ENCODE peak calls at places on chromosomes 12 and 14, in six cellular contexts. X, Y, R, E, N and F are unnamed samples.

GRCh38 chr12:6562881-6563280 is 5.2 kb downstream of the NOP2 start:
- DNase-seq in N (no peak), Y (no peak), R (no peak), E (no peak), X (no peak), F (no peak)

GRCh38 chr12:114744696-114745095 is 60.7 kb upstream of the TBX3 start:
- DNase-seq in Y (no peak), X (peak; percentile 93), N (no peak), R (no peak), E (no peak), F (no peak)

GRCh38 chr14:51370758-51371386 is 130.8 kb downstream of the TMX1 start:
- DNase-seq in R (no peak), Y (no peak), N (no peak), X (no peak), E (no peak), F (no peak)

GRCh38 chr12:52056801-52057613 is 5.8 kb downstream of the NR4A1 start:
- DNase-seq in R (no peak), Y (no peak), E (peak; percentile 44), N (no peak), X (peak; percentile 54), F (no peak)

GRCh38 chr12:41205070-41205715 is 17.1 kb downstream of the PDZRN4 start:
- DNase-seq in E (no peak), X (no peak), Y (no peak), N (no peak), R (no peak), F (peak; percentile 35)

GRCh38 chr14:21018286-21018685 is 6.6 kb downstream of the NDRG2 start:
- DNase-seq in N (no peak), R (no peak), Y (no peak), E (no peak), X (no peak), F (no peak)

GRCh38 chr14:102111101-102111500 is 24.3 kb upstream of the HSP90AA1 start:
- DNase-seq in X (no peak), E (no peak), Y (no peak), R (no peak), N (no peak), F (no peak)

GRCh38 chr12:39235990-39236767 is 206.7 kb downstream of the KIF21A start:
- DNase-seq in N (no peak), X (no peak), E (no peak), R (no peak), Y (no peak), F (no peak)

GRCh38 chr14:68941820-68942219 is 37.3 kb downstream of the ACTN1 start:
- DNase-seq in N (peak; percentile 82), R (no peak), E (peak; percentile 34), Y (peak; percentile 97), X (peak; percentile 90), F (peak; percentile 14)

GRCh38 chr12:124517260-124518050 is 50.0 kb downstream of the NCOR2 start:
- DNase-seq in R (no peak), E (peak; percentile 92), N (peak; percentile 59), X (peak; percentile 38), Y (peak; percentile 89), F (peak; percentile 93)

GRCh38 chr14:104966261-104967143 is 11.7 kb downstream of the AHNAK2 start:
- DNase-seq in N (no peak), E (no peak), X (no peak), R (no peak), Y (no peak), F (no peak)

GRCh38 chr12:2877959-2878732 is 1.1 kb downstream of the RHNO1 start:
- DNase-seq in X (peak; percentile 53), Y (no peak), N (no peak), E (no peak), R (no peak), F (peak; percentile 27)

GRCh38 chr12:116601933-116602809 is 43.0 kb downstream of the MAP1LC3B2 start:
- DNase-seq in X (no peak), Y (no peak), N (no peak), E (no peak), R (no peak), F (no peak)

GRCh38 chr14:90753456-90754005 is 62.7 kb downstream of the TTC7B start:
- DNase-seq in N (no peak), X (no peak), R (no peak), E (no peak), Y (no peak), F (no peak)

GRCh38 chr12:52319097-52319496 is 2.1 kb downstream of the KRT83 start:
- DNase-seq in X (no peak), Y (no peak), R (no peak), E (no peak), N (no peak), F (no peak)

GRCh38 chr12:24909667-24910066 is 39.2 kb downstream of the BCAT1 start:
- DNase-seq in E (no peak), X (peak; percentile 97), Y (no peak), R (no peak), N (no peak), F (no peak)

GRCh38 chr12:124824195-124824594 is 39.5 kb downstream of the SCARB1 start:
- DNase-seq in Y (no peak), E (no peak), X (no peak), N (no peak), R (no peak), F (no peak)

GRCh38 chr12:3820122-3820521 is 53.1 kb downstream of the PARP11 start:
- DNase-seq in Y (no peak), R (no peak), E (no peak), N (no peak), X (peak; percentile 65), F (no peak)

GRCh38 chr12:16531623-16532022 is 74.3 kb downstream of the LMO3 start:
- DNase-seq in N (no peak), R (no peak), E (peak; percentile 36), X (no peak), Y (peak; percentile 29), F (peak; percentile 13)

GRCh38 chr12:52992699-52993557 is 13.3 kb upstream of the EIF4B start:
- DNase-seq in E (peak; percentile 37), X (peak; percentile 60), R (peak; percentile 80), Y (peak; percentile 26), N (peak; percentile 86), F (no peak)

GRCh38 chr12:15074351-15074750 is 101.5 kb downstream of the PDE6H start:
- DNase-seq in E (no peak), Y (no peak), N (no peak), R (no peak), X (peak; percentile 4), F (no peak)

GRCh38 chr14:32075636-32076277 is 1.3 kb upstream of the ARHGAP5 start:
- DNase-seq in R (no peak), E (no peak), X (peak; percentile 2), N (peak; percentile 43), Y (no peak), F (peak; percentile 57)

GRCh38 chr12:101823891-101824290 is 6.9 kb downstream of the GNPTAB start:
- DNase-seq in E (peak; percentile 53), Y (peak; percentile 34), R (peak; percentile 33), N (peak; percentile 82), X (no peak), F (peak; percentile 70)

GRCh38 chr14:65482769-65483438 is 70.4 kb downstream of the FUT8 start:
- DNase-seq in X (no peak), N (no peak), E (no peak), Y (no peak), R (no peak), F (peak; percentile 11)

GRCh38 chr12:71551529-71551928 is 111.9 kb downstream of the LGR5 start:
- DNase-seq in X (peak; percentile 15), R (peak; percentile 7), E (no peak), N (no peak), Y (no peak), F (no peak)

GRCh38 chr12:25200703-25201102 is 5.7 kb downstream of the ETFRF1 start:
- DNase-seq in R (no peak), N (no peak), X (peak; percentile 77), E (no peak), Y (no peak), F (no peak)

DNA sequence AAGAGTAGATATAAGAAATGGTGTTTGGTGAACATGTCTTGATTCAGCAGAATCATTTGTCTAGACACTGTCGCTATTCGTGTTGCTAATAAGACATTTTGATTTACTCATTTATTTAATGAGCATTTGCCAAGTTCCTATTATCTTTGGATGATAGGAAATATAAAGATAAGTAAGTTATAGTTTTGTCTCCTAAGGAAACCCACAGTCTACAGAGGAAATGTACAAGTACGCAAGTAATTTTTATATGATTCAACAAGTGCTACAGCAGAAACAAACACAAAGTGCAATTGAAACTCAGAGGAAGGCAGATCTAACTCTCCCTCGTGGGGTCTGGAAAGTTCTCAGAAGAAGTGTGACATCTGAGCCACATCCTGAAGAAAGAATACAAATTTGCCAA is 132.9 kb upstream of the FSCB start:
- DNase-seq in Y (no peak), R (no peak), N (no peak), X (no peak), E (no peak), F (no peak)
- H3K27ac ChIP-seq in Y (no peak overlapping the region), R (no peak overlapping the region), N (no peak overlapping the region), X (no peak overlapping the region), E (no peak overlapping the region), F (no peak overlapping the region)

DNA sequence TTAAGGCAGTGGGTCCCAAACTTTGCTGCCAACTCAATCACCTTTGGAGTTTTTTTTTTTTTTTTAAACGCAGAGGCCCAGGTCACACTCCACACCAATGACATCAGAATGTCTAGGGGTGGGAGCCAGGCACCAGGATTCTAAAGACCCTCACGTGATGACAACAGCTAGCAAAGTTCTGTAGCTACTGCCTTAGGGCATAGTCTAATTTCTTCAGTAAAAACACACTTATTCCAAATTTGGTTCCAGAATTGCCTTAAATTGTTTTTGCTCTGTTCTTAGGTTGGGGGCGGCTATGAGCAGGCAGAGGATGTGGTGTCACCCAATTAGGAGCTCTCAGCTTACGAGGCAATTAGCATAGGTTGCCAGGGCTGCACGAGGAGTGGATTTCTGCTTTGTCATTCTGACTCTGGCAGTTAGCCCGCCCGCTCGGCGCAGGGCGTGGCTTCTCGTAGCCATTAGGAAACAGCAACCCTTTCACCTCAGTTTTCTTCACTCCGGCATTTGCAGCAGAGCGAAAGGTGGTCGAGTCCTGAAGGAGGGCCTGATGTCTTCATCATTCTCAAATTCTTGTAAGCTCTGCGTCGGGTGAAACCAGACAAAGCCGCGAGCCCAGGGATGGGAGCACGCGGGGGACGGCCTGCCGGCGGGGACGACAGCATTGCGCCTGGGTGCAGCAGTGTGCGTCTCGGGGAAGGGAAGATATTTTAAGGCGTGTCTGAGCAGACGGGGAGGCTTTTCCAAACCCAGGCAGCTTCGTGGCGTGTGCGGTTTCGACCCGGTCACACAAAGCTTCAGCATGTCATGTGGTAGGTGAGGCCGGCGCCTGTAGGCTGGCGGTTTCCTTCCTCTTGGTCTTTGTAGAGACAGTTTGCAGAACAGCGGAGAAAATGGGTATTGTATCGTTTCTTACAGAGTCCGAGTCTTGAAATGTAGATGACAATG is 16.7 kb upstream of the EID3 start:
- DNase-seq in R (peak; percentile 96), E (peak; percentile 95), N (peak; percentile 83), Y (peak; percentile 95), X (peak; percentile 96), F (peak; percentile 96)
- TF ChIP-seq CTCF in R (no peak), E (no peak), N (no peak), Y (peak; percentile 18), X (no peak), F (no peak)

GRCh38 chr12:109713187-109713984 is at the start of gene FAM222A:
- DNase-seq in R (peak; percentile 93), Y (peak; percentile 96), N (peak; percentile 95), X (peak; percentile 93), E (peak; percentile 96), F (peak; percentile 97)
- TF ChIP-seq POLR2A in R (peak; percentile 60), Y (no peak), N (peak; percentile 86), X (peak; percentile 91), E (no peak), F (peak; percentile 90)

DNA sequence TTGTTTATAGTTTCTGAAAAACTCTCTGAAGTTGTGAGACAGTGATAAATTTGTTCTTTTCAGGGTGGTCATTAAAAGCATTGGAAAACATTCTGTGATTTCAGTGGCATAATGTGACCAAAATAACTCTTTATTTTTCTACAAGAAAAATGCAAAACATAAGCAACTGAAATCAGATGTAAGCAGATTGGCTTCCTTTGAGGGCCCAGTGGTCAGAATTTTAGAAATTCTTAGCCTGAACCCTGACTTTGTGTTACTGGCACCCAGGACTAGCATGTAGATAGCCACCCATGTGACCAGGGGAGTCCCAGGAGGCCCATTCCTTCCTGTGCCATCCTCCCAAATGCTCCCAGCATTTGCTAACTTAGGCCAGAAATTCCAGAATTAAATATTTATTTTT is 145.6 kb upstream of the SLC38A2 start:
- DNase-seq in R (no peak), N (no peak), Y (no peak), X (no peak), E (no peak), F (no peak)
- H3K27ac ChIP-seq in R (no peak overlapping the region), N (no peak overlapping the region), Y (no peak overlapping the region), X (peak overlapping the region; percentile 74), E (peak overlapping the region; percentile 65), F (no peak overlapping the region)